ENCODE peak calls at places on chromosomes 7 and 10, in seven cellular contexts. I is endodermal cell, B is PC-3, U is ovary, W is cardiac fibroblast, S is GM12878, J is AG09309. N is an unnamed sample.

GRCh38 chr10:33116293-33116697 is 158.3 kb upstream of the ITGB1 start:
- DNase-seq in I (peak), B (peak), U (peak), W (peak), S (no peak), J (no peak), N (no peak)

GRCh38 chr7:129588268-129588667 is 23.3 kb upstream of the NRF1 start:
- DNase-seq in I (no peak), B (no peak), U (no peak), W (no peak), S (no peak), J (no peak), N (no peak)

GRCh38 chr7:41701068-41701467 is 1.8 kb downstream of the INHBA start:
- DNase-seq in I (no peak), B (no peak), U (no peak), W (no peak), S (no peak), J (no peak), N (no peak)

GRCh38 chr10:1368772-1369171 is 312.6 kb downstream of the WDR37 start:
- DNase-seq in I (peak), B (peak), U (no peak), W (no peak), S (no peak), J (no peak), N (no peak)

GRCh38 chr10:83432296-83433045 is 706.8 kb upstream of the GHITM start:
- DNase-seq in I (no peak), B (no peak), U (no peak), W (peak), S (no peak), J (peak), N (no peak)

GRCh38 chr7:885261-885892 is 9.0 kb downstream of the GET4 start:
- DNase-seq in I (no peak), B (no peak), U (peak), W (no peak), S (no peak), J (no peak), N (peak)

GRCh38 chr7:116538138-116538537 is 13.3 kb downstream of the CAV1 start:
- DNase-seq in I (no peak), B (no peak), U (no peak), W (no peak), S (no peak), J (no peak), N (no peak)

GRCh38 chr10:28841625-28842024 is 164.3 kb downstream of the BAMBI start:
- DNase-seq in I (peak), B (peak), U (no peak), W (peak), S (no peak), J (peak), N (no peak)

GRCh38 chr7:50739744-50740455 is 42.8 kb downstream of the GRB10 start:
- DNase-seq in I (no peak), B (no peak), U (no peak), W (no peak), S (no peak), J (no peak), N (no peak)

GRCh38 chr7:45923290-45923689 is 2.2 kb upstream of the IGFBP3 start:
- DNase-seq in I (peak), B (peak), U (peak), W (peak), S (no peak), J (no peak), N (peak)

GRCh38 chr10:52326382-52326781 is 12.3 kb downstream of the DKK1 start:
- DNase-seq in I (no peak), B (peak), U (no peak), W (no peak), S (no peak), J (no peak), N (no peak)

GRCh38 chr7:41955475-41956243 is 252.8 kb upstream of the INHBA start:
- DNase-seq in I (peak), B (peak), U (peak), W (peak), S (no peak), J (peak), N (peak)

GRCh38 chr10:33703897-33704825 is 369.7 kb upstream of the NRP1 start:
- DNase-seq in I (no peak), B (peak), U (no peak), W (peak), S (no peak), J (peak), N (peak)

GRCh38 chr10:14508725-14509124 is 178.0 kb upstream of the FRMD4A start:
- DNase-seq in I (no peak), B (no peak), U (no peak), W (no peak), S (no peak), J (no peak), N (no peak)

GRCh38 chr10:44030132-44030531 is 354.8 kb downstream of the CXCL12 start:
- DNase-seq in I (peak), B (peak), U (no peak), W (no peak), S (no peak), J (no peak), N (no peak)

GRCh38 chr7:76300210-76300731 is 2.2 kb upstream of the HSPB1 start:
- DNase-seq in I (no peak), B (peak), U (no peak), W (peak), S (no peak), J (no peak), N (peak)

GRCh38 chr7:47216439-47216838 is 365.5 kb downstream of the TNS3 start:
- DNase-seq in I (no peak), B (no peak), U (no peak), W (no peak), S (no peak), J (no peak), N (no peak)

GRCh38 chr10:108327706-108328105 is 1163.2 kb upstream of the SORCS1 start:
- DNase-seq in I (no peak), B (peak), U (no peak), W (no peak), S (no peak), J (no peak), N (no peak)

GRCh38 chr10:79301754-79302530 is 45.3 kb upstream of the PPIF start:
- DNase-seq in I (no peak), B (no peak), U (no peak), W (no peak), S (no peak), J (no peak), N (peak)

GRCh38 chr7:16318463-16318862 is 102.9 kb downstream of the CRPPA start:
- DNase-seq in I (no peak), B (peak), U (no peak), W (no peak), S (no peak), J (no peak), N (no peak)

GRCh38 chr7:22563621-22564241 is 63.7 kb upstream of the STEAP1B start:
- DNase-seq in I (peak), B (peak), U (no peak), W (no peak), S (no peak), J (no peak), N (no peak)

GRCh38 chr10:102159051-102159597 is 6.9 kb downstream of the NOLC1 start:
- DNase-seq in I (no peak), B (no peak), U (no peak), W (no peak), S (no peak), J (no peak), N (no peak)

GRCh38 chr10:52466464-52466863 is 152.4 kb downstream of the DKK1 start:
- DNase-seq in I (peak), B (peak), U (no peak), W (peak), S (no peak), J (no peak), N (no peak)

GRCh38 chr10:13759167-13759566 is 172.4 kb downstream of the PRPF18 start:
- DNase-seq in I (peak), B (no peak), U (no peak), W (peak), S (no peak), J (no peak), N (no peak)

GRCh38 chr10:132233501-132234075 is 46.8 kb downstream of the DPYSL4 start:
- DNase-seq in I (no peak), B (no peak), U (no peak), W (no peak), S (no peak), J (no peak), N (peak)

GRCh38 chr7:92635538-92635937 is 45.3 kb upstream of the FAM133B start:
- DNase-seq in I (no peak), B (no peak), U (no peak), W (no peak), S (no peak), J (no peak), N (no peak)
- H3K4me3 ChIP-seq in I (no peak), B (no peak), U (no peak), W (no peak), S (peak), J (no peak), N (no peak)

GRCh38 chr10:120012566-120012965 is 120.0 kb downstream of the SEC23IP start:
- DNase-seq in I (no peak), B (peak), U (no peak), W (no peak), S (no peak), J (no peak), N (no peak)
- TF ChIP-seq CTCF in I (no peak), B (no peak), U (no peak), W (no peak), S (no peak), J (no peak), N (no peak)

GRCh38 chr10:4243169-4243568 is 458.2 kb upstream of the KLF6 start:
- DNase-seq in I (no peak), B (no peak), U (no peak), W (no peak), S (no peak), J (no peak), N (no peak)
- H3K4me3 ChIP-seq in I (no peak), B (peak), U (peak), W (peak), S (no peak), J (peak), N (peak)

GRCh38 chr10:118827466-118828155 is 72.8 kb upstream of the CACUL1 start:
- DNase-seq in I (peak), B (no peak), U (no peak), W (no peak), S (no peak), J (no peak), N (peak)
- TF ChIP-seq CTCF in I (peak), B (peak), U (no peak), W (peak), S (peak), J (peak), N (peak)

DNA sequence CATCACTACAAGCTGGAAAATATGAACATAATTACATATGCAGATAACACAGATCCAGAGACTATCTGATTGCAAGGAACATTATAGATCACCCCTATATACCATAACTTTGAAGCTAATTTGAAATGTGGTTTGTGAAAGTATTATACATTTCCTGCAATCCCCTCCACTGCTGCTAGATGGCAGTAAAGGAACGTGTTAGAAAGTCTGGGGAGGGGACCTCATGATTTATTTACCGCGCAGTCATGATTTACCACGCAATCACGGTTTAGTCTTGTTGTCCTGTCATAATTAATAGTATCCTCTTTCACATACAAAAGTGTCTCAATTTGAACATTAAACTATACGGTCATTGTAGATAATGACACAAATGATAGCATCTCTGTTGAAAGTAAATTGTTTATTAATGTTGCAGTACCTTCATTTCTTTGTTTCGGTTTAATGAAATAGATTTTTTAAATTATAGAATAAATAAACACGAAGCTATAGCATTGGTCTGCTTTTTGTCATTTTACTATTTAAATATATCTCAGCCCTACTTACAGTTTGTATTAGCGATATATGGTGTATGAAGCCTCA is 145.3 kb upstream of the PRSS1 start:
- DNase-seq in I (peak), B (peak), U (no peak), W (peak), S (no peak), J (no peak), N (no peak)
- H3K4me3 ChIP-seq in I (no peak), B (peak), U (no peak), W (no peak), S (no peak), J (no peak), N (no peak)

GRCh38 chr10:21499580-21499909 is 25.9 kb downstream of the SKIDA1 start:
- DNase-seq in I (peak), B (no peak), U (no peak), W (no peak), S (no peak), J (no peak), N (no peak)

GRCh38 chr10:21498977-21499376 is 26.5 kb downstream of the SKIDA1 start:
- DNase-seq in I (peak), B (no peak), U (no peak), W (no peak), S (no peak), J (no peak), N (peak)

GRCh38 chr10:21500578-21500910 is 24.9 kb downstream of the SKIDA1 start:
- DNase-seq in I (peak), B (no peak), U (no peak), W (no peak), S (no peak), J (no peak), N (peak)

GRCh38 chr10:21501109-21501508 is 24.4 kb downstream of the SKIDA1 start:
- DNase-seq in I (peak), B (no peak), U (no peak), W (no peak), S (no peak), J (no peak), N (no peak)

DNA sequence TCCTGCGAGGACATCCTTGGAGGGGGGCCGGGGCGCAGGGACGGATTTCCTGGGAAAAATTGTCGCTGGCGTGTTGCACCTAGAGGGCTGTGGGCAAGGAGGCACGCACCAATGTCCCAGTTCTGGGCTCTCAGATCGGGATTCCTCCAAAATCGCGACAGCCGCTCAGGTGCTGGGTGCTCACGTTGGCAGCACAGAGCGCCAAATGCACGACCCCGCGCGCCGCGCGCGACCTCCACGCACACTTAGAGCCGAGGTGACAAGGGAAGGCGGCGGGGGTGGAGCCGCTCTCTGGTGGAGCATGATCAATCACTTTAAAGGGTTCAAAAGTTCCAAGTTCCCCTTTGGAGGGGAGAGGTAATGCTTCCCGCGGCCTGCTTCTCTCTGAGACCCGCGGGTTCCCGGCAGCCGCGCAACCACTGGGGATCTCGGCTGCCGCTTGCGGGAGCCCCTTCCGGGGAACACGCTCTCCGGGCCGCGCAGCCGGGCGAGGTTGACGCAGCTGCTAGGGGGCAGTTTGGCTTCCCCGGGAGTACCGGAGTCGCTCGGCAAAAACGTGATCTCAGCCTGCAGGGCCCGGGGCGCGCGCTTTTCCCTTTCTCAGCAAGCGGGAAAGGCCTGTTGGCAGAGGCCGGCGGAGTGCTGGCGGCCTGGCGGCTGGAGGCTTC is 25.4 kb downstream of the SKIDA1 start:
- DNase-seq in I (no peak), B (no peak), U (peak), W (peak), S (no peak), J (no peak), N (peak)
- TF ChIP-seq CTCF in I (peak), B (no peak), U (no peak), W (no peak), S (no peak), J (no peak), N (no peak)

DNA sequence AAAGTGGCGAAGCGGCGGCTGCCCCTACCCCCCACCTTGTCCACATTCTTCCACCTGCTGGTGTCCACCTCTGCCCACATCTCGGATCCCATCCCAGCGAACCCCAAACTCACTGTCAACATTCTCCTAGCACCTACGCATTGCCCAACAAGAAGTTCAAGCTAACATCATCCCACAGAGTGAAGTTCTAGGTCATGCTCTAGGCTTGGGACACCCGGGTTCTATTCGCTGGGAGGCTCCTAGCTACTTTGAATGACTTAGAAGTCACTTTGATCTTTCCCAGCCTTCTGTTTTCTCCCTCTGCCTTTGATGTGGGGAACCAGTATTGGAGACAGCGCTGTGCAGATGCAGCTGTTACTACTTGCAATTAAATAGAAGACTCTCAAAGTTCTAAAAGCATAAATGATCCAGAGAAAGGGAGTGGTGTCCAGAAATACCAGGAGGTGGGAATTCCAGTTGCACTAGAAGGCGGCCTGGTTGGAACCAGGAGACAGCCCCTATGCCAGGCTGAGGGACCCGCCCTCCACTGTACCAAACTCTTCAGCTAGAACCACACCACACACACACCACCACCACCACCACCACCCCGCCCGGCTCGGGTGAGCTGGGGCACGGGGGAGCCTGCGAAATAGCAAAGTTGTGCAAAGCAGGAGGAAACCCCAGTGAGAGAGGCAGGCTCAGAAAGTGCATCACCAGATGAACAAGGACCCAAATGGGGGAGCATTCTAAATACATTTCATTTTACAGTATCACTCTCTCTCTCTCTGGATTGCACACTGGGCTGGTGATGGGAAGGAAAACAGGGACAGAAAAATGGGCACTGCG is 5.5 kb upstream of the VGF start:
- DNase-seq in I (peak), B (no peak), U (no peak), W (no peak), S (no peak), J (no peak), N (peak)
- H3K4me3 ChIP-seq in I (no peak), B (no peak), U (no peak), W (no peak), S (no peak), J (no peak), N (no peak)

DNA sequence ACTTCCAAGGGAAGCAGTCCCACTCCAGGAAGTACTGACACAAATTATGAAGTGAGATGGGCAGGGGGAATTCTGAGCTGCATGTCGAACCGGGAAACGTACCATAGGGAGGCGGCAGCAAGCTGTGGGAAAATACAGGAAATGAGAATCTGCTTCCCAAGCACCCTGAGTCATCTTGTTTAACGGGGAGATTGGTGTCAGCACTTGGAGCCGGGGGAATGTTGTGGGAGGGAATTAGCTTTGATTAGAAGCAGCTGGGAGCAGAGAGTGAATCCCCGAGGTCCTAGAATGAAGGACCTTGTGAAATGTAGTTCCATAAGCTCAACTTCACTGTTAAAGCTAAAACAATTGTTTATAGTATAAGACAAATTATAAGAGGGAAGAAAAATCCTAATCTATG is 141.4 kb upstream of the PRKCQ start:
- DNase-seq in I (no peak), B (peak), U (no peak), W (peak), S (no peak), J (peak), N (peak)
- TF ChIP-seq CTCF in I (no peak), B (peak), U (no peak), W (peak), S (no peak), J (peak), N (peak)

N was measured in osteoblast.